ENCODE peak calls at places on chromosomes 11 and 22, in seven cellular contexts. One of them, this sample, is unnamed.

GRCh38 chr11:129280027-129280811 is 88.1 kb upstream of the ARHGAP32 start:
- DNase-seq in AG04450: no peak
- DNase-seq in coronary artery: no peak
- DNase-seq in AG10803: peak
- DNase-seq in tibial nerve: no peak
- DNase-seq in thoracic aorta: no peak
- DNase-seq in astrocyte of the cerebellum: no peak
- DNase-seq in this sample: no peak

GRCh38 chr11:113505541-113506375 is 30.6 kb upstream of the DRD2 start:
- DNase-seq in AG04450: no peak
- DNase-seq in coronary artery: peak
- DNase-seq in AG10803: peak
- DNase-seq in tibial nerve: peak
- DNase-seq in thoracic aorta: no peak
- DNase-seq in astrocyte of the cerebellum: peak
- DNase-seq in this sample: no peak

GRCh38 chr11:117315285-117316196 is 515 bp downstream of the BACE1 start:
- DNase-seq in AG04450: no peak
- DNase-seq in coronary artery: no peak
- DNase-seq in AG10803: no peak
- DNase-seq in tibial nerve: no peak
- DNase-seq in thoracic aorta: no peak
- DNase-seq in astrocyte of the cerebellum: no peak
- DNase-seq in this sample: peak

GRCh38 chr11:45264839-45265515 is 21.2 kb downstream of the SYT13 start:
- DNase-seq in AG04450: peak
- DNase-seq in coronary artery: no peak
- DNase-seq in AG10803: peak
- DNase-seq in tibial nerve: no peak
- DNase-seq in thoracic aorta: no peak
- DNase-seq in astrocyte of the cerebellum: peak
- DNase-seq in this sample: no peak

GRCh38 chr11:30046211-30046945 is 29.5 kb upstream of the KCNA4 start:
- DNase-seq in AG04450: no peak
- DNase-seq in coronary artery: no peak
- DNase-seq in AG10803: no peak
- DNase-seq in tibial nerve: no peak
- DNase-seq in thoracic aorta: no peak
- DNase-seq in astrocyte of the cerebellum: no peak
- DNase-seq in this sample: no peak

GRCh38 chr11:58596621-58597020 is 17.8 kb downstream of the ZFP91 start:
- DNase-seq in AG04450: no peak
- DNase-seq in coronary artery: no peak
- DNase-seq in AG10803: peak
- DNase-seq in tibial nerve: no peak
- DNase-seq in thoracic aorta: no peak
- DNase-seq in astrocyte of the cerebellum: no peak
- DNase-seq in this sample: no peak

GRCh38 chr22:48137640-48138039 is 1375.2 kb downstream of the TBC1D22A start:
- DNase-seq in AG04450: no peak
- DNase-seq in coronary artery: no peak
- DNase-seq in AG10803: no peak
- DNase-seq in tibial nerve: no peak
- DNase-seq in thoracic aorta: no peak
- DNase-seq in astrocyte of the cerebellum: no peak
- DNase-seq in this sample: no peak

GRCh38 chr22:22507743-22508273 is 734 bp downstream of the ZNF280B start:
- DNase-seq in AG04450: no peak
- DNase-seq in coronary artery: no peak
- DNase-seq in AG10803: no peak
- DNase-seq in tibial nerve: no peak
- DNase-seq in thoracic aorta: no peak
- DNase-seq in astrocyte of the cerebellum: no peak
- DNase-seq in this sample: no peak

GRCh38 chr11:46451759-46452158 is 60.2 kb upstream of the CHRM4 start:
- DNase-seq in AG04450: no peak
- DNase-seq in coronary artery: no peak
- DNase-seq in AG10803: no peak
- DNase-seq in tibial nerve: no peak
- DNase-seq in thoracic aorta: no peak
- DNase-seq in astrocyte of the cerebellum: no peak
- DNase-seq in this sample: no peak

GRCh38 chr11:129643031-129643721 is 172.5 kb upstream of the TMEM45B start:
- DNase-seq in AG04450: no peak
- DNase-seq in coronary artery: no peak
- DNase-seq in AG10803: peak
- DNase-seq in tibial nerve: no peak
- DNase-seq in thoracic aorta: no peak
- DNase-seq in astrocyte of the cerebellum: no peak
- DNase-seq in this sample: no peak

GRCh38 chr22:39960791-39961746 is 872 bp downstream of the TMA7B start:
- DNase-seq in AG04450: peak
- DNase-seq in coronary artery: no peak
- DNase-seq in AG10803: peak
- DNase-seq in tibial nerve: no peak
- DNase-seq in thoracic aorta: no peak
- DNase-seq in astrocyte of the cerebellum: peak
- DNase-seq in this sample: peak

GRCh38 chr11:58731819-58732218 is at the start of gene GLYAT:
- DNase-seq in AG04450: no peak
- DNase-seq in coronary artery: no peak
- DNase-seq in AG10803: no peak
- DNase-seq in tibial nerve: no peak
- DNase-seq in thoracic aorta: no peak
- DNase-seq in astrocyte of the cerebellum: no peak
- DNase-seq in this sample: no peak

GRCh38 chr11:66006134-66006890 is 4.0 kb downstream of the BANF1 start:
- DNase-seq in AG04450: no peak
- DNase-seq in coronary artery: no peak
- DNase-seq in AG10803: no peak
- DNase-seq in tibial nerve: no peak
- DNase-seq in thoracic aorta: no peak
- DNase-seq in astrocyte of the cerebellum: no peak
- DNase-seq in this sample: no peak

GRCh38 chr11:16606784-16607674 is 131.4 kb upstream of the C11orf58 start:
- DNase-seq in AG04450: no peak
- DNase-seq in coronary artery: no peak
- DNase-seq in AG10803: no peak
- DNase-seq in tibial nerve: peak
- DNase-seq in thoracic aorta: no peak
- DNase-seq in astrocyte of the cerebellum: no peak
- DNase-seq in this sample: no peak

GRCh38 chr11:64088159-64089026 is 52.7 kb downstream of the FLRT1 start:
- DNase-seq in AG04450: no peak
- DNase-seq in coronary artery: no peak
- DNase-seq in AG10803: no peak
- DNase-seq in tibial nerve: no peak
- DNase-seq in thoracic aorta: no peak
- DNase-seq in astrocyte of the cerebellum: no peak
- DNase-seq in this sample: no peak

GRCh38 chr11:117815262-117815803 is 9.2 kb downstream of the FXYD2 start:
- DNase-seq in AG04450: no peak
- DNase-seq in coronary artery: no peak
- DNase-seq in AG10803: no peak
- DNase-seq in tibial nerve: no peak
- DNase-seq in thoracic aorta: no peak
- DNase-seq in astrocyte of the cerebellum: no peak
- DNase-seq in this sample: peak

GRCh38 chr11:68691402-68691784 is 7.0 kb downstream of the GAL start:
- DNase-seq in AG04450: no peak
- DNase-seq in coronary artery: no peak
- DNase-seq in AG10803: no peak
- DNase-seq in tibial nerve: no peak
- DNase-seq in thoracic aorta: no peak
- DNase-seq in astrocyte of the cerebellum: no peak
- DNase-seq in this sample: no peak
- TF ChIP-seq CTCF in AG04450: no peak
- TF ChIP-seq CTCF in coronary artery: no peak
- TF ChIP-seq CTCF in AG10803: no peak
- TF ChIP-seq CTCF in tibial nerve: no peak
- TF ChIP-seq CTCF in thoracic aorta: no peak
- TF ChIP-seq CTCF in astrocyte of the cerebellum: no peak
- TF ChIP-seq CTCF in this sample: no peak

DNA sequence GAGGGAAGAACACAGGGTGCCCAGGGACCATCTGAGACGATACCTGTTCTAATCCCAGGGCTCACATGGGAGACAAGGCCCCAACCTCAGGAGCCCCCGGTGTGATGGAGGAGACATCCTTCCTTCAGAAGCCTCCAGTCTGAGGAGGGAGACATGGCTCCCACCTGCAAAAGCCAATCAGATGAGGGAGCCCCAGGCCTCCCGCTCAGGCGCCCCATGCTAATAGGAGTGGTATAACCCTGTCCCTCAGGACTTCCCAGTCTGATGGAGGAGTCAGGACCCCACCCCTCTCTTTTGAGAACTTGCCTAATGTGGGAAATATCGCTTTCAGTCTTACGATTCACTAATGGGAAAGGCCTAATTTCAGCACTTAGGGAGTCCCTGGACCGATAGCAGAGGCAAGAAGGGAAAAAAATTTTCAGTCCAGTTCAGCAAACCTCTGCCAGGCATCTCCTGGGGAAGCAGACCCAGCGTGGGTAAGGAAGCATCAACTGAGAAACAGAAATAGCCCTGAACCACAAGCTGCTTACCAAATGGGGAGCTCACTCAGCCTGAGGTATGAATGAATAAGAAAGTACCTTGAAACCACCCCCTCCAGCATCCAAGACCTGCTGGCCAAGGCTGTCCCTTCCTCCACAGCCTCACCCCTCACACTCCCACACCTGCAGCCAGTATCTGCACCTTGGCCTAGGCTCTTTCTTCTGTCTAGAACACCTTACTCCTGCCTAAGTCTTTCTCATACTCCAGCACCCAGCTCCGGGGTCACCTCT is 5.8 kb downstream of the ARRB1 start:
- DNase-seq in AG04450: no peak
- DNase-seq in coronary artery: peak
- DNase-seq in AG10803: no peak
- DNase-seq in tibial nerve: no peak
- DNase-seq in thoracic aorta: no peak
- DNase-seq in astrocyte of the cerebellum: no peak
- DNase-seq in this sample: peak
- TF ChIP-seq CTCF in AG04450: no peak
- TF ChIP-seq CTCF in coronary artery: no peak
- TF ChIP-seq CTCF in AG10803: no peak
- TF ChIP-seq CTCF in tibial nerve: no peak
- TF ChIP-seq CTCF in thoracic aorta: no peak
- TF ChIP-seq CTCF in astrocyte of the cerebellum: no peak
- TF ChIP-seq CTCF in this sample: no peak

DNA sequence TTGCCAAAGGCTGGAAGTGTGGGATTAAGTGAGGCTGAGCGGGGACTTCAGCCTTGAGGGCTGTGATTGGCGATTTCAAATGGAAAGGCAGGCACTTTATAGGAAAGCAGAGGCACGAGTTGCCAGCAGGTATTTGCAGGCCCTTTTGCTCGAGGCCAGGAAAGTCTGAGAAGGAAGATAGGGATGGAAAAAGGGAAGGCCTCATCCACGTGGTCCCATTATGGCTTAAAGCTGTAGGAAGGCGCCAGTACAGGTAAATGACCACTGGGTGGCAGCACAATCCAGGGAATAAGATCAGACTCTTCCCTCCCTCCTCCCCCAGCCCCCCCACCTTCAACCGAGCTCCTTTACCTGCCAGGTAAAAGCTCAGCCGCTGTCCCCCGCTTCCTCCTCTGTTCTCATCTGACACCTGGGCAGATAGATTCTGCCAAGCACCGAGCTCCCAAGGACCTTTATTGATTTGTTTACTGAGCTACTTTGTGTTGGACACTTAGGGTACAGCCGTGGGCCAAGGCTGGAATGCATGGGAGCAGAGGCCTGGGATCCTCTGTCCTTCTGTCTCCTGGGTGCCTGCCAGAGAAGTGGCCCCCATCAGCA is 7.5 kb downstream of the P2RX3 start:
- DNase-seq in AG04450: no peak
- DNase-seq in coronary artery: no peak
- DNase-seq in AG10803: peak
- DNase-seq in tibial nerve: peak
- DNase-seq in thoracic aorta: no peak
- DNase-seq in astrocyte of the cerebellum: peak
- DNase-seq in this sample: peak
- TF ChIP-seq CTCF in AG04450: peak
- TF ChIP-seq CTCF in coronary artery: peak
- TF ChIP-seq CTCF in AG10803: peak
- TF ChIP-seq CTCF in tibial nerve: peak
- TF ChIP-seq CTCF in thoracic aorta: peak
- TF ChIP-seq CTCF in astrocyte of the cerebellum: peak
- TF ChIP-seq CTCF in this sample: peak

GRCh38 chr22:17638182-17638431 is 450 bp upstream of the BCL2L13 start:
- DNase-seq in AG04450: no peak
- DNase-seq in coronary artery: no peak
- DNase-seq in AG10803: peak
- DNase-seq in tibial nerve: no peak
- DNase-seq in thoracic aorta: no peak
- DNase-seq in astrocyte of the cerebellum: no peak
- DNase-seq in this sample: peak
- TF ChIP-seq CTCF in AG04450: peak
- TF ChIP-seq CTCF in coronary artery: no peak
- TF ChIP-seq CTCF in AG10803: peak
- TF ChIP-seq CTCF in tibial nerve: no peak
- TF ChIP-seq CTCF in thoracic aorta: no peak
- TF ChIP-seq CTCF in astrocyte of the cerebellum: peak
- TF ChIP-seq CTCF in this sample: no peak

DNA sequence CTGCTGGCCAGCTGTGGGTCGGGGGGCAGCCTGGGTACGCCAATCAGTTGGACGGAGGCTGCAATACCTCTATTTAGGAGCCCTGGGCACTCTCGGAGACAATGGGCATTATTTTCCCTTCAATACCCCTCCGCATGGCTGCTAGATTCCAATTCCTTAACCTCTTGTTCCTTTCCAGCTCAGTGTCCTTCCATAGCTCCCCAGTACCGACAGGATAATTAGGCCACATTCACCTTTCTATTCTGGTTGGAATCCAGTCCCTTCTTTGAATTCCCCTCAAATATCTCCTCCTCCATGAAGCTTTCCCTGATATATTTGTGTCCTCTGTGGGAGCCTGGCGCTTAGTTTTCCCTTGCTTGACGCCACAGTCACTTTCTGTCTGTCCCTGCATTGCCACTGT is 4.2 kb upstream of the BIK start:
- DNase-seq in AG04450: no peak
- DNase-seq in coronary artery: no peak
- DNase-seq in AG10803: no peak
- DNase-seq in tibial nerve: no peak
- DNase-seq in thoracic aorta: no peak
- DNase-seq in astrocyte of the cerebellum: no peak
- DNase-seq in this sample: no peak
- TF ChIP-seq CTCF in AG04450: no peak
- TF ChIP-seq CTCF in coronary artery: no peak
- TF ChIP-seq CTCF in AG10803: no peak
- TF ChIP-seq CTCF in tibial nerve: no peak
- TF ChIP-seq CTCF in thoracic aorta: no peak
- TF ChIP-seq CTCF in astrocyte of the cerebellum: no peak
- TF ChIP-seq CTCF in this sample: no peak

GRCh38 chr11:36097219-36097650 is 153.4 kb downstream of the LDLRAD3 start:
- DNase-seq in AG04450: no peak
- DNase-seq in coronary artery: peak
- DNase-seq in AG10803: no peak
- DNase-seq in tibial nerve: no peak
- DNase-seq in thoracic aorta: no peak
- DNase-seq in astrocyte of the cerebellum: no peak
- DNase-seq in this sample: no peak
- TF ChIP-seq CTCF in AG04450: no peak
- TF ChIP-seq CTCF in coronary artery: no peak
- TF ChIP-seq CTCF in AG10803: no peak
- TF ChIP-seq CTCF in tibial nerve: no peak
- TF ChIP-seq CTCF in thoracic aorta: no peak
- TF ChIP-seq CTCF in astrocyte of the cerebellum: no peak
- TF ChIP-seq CTCF in this sample: no peak